ENCODE peak calls at places on chromosomes 3 and 15, in six cellular contexts. One of them, this sample, is unnamed. For H3K9me3, the result is how much of the 10 kb centered on the place peaks cover.

GRCh38 chr15:39127925-39128617 is 452.8 kb upstream of the THBS1 start:
- DNase-seq in spleen: no peak
- DNase-seq in SK-N-SH: no peak
- DNase-seq in heart left ventricle: no peak
- DNase-seq in uterus: no peak
- DNase-seq in stomach: no peak
- DNase-seq in this sample: no peak

GRCh38 chr3:123719785-123720531 is 135.1 kb upstream of the HACD2 start:
- DNase-seq in stomach: no peak
- DNase-seq in SK-N-SH: no peak
- DNase-seq in heart left ventricle: peak
- DNase-seq in spleen: no peak
- DNase-seq in uterus: peak
- DNase-seq in this sample: peak

GRCh38 chr3:188180114-188180513 is 26.2 kb downstream of the LPP start:
- DNase-seq in uterus: no peak
- DNase-seq in spleen: no peak
- DNase-seq in heart left ventricle: no peak
- DNase-seq in SK-N-SH: no peak
- DNase-seq in stomach: no peak
- DNase-seq in this sample: no peak

GRCh38 chr15:66098019-66098363 is 155.6 kb downstream of the MEGF11 start:
- DNase-seq in SK-N-SH: no peak
- DNase-seq in heart left ventricle: no peak
- DNase-seq in uterus: no peak
- DNase-seq in stomach: no peak
- DNase-seq in spleen: no peak
- DNase-seq in this sample: no peak

GRCh38 chr3:86774082-86774691 is 216.8 kb downstream of the VGLL3 start:
- DNase-seq in uterus: no peak
- DNase-seq in spleen: no peak
- DNase-seq in SK-N-SH: no peak
- DNase-seq in heart left ventricle: no peak
- DNase-seq in stomach: no peak
- DNase-seq in this sample: no peak

GRCh38 chr3:189282751-189283150 is 111.0 kb downstream of the TPRG1 start:
- DNase-seq in uterus: no peak
- DNase-seq in spleen: no peak
- DNase-seq in stomach: no peak
- DNase-seq in SK-N-SH: no peak
- DNase-seq in heart left ventricle: no peak
- DNase-seq in this sample: no peak

GRCh38 chr3:122795674-122795969 is 753 bp downstream of the SLC49A4 start:
- DNase-seq in uterus: no peak
- DNase-seq in heart left ventricle: no peak
- DNase-seq in spleen: no peak
- DNase-seq in stomach: no peak
- DNase-seq in SK-N-SH: no peak
- DNase-seq in this sample: no peak

GRCh38 chr3:58241321-58242044 is 3.9 kb downstream of the ABHD6 start:
- DNase-seq in SK-N-SH: no peak
- DNase-seq in stomach: no peak
- DNase-seq in uterus: no peak
- DNase-seq in spleen: no peak
- DNase-seq in heart left ventricle: no peak
- DNase-seq in this sample: no peak

GRCh38 chr3:17707813-17708543 is 34.5 kb downstream of the TBC1D5 start:
- DNase-seq in uterus: no peak
- DNase-seq in heart left ventricle: no peak
- DNase-seq in SK-N-SH: no peak
- DNase-seq in stomach: no peak
- DNase-seq in spleen: no peak
- DNase-seq in this sample: no peak

GRCh38 chr3:69761896-69762789 is 22.9 kb downstream of the MITF start:
- DNase-seq in SK-N-SH: no peak
- DNase-seq in spleen: no peak
- DNase-seq in heart left ventricle: no peak
- DNase-seq in stomach: no peak
- DNase-seq in uterus: no peak
- DNase-seq in this sample: no peak

GRCh38 chr3:30353711-30354467 is 252.5 kb upstream of the TGFBR2 start:
- DNase-seq in heart left ventricle: no peak
- DNase-seq in stomach: no peak
- DNase-seq in spleen: peak
- DNase-seq in uterus: no peak
- DNase-seq in SK-N-SH: no peak
- DNase-seq in this sample: no peak

GRCh38 chr15:50287324-50288116 is 22.0 kb upstream of the HDC start:
- DNase-seq in uterus: no peak
- DNase-seq in stomach: no peak
- DNase-seq in heart left ventricle: no peak
- DNase-seq in SK-N-SH: no peak
- DNase-seq in spleen: no peak
- DNase-seq in this sample: no peak

GRCh38 chr3:61869378-61869777 is 308.0 kb downstream of the PTPRG start:
- DNase-seq in stomach: no peak
- DNase-seq in uterus: no peak
- DNase-seq in heart left ventricle: no peak
- DNase-seq in spleen: no peak
- DNase-seq in SK-N-SH: no peak
- DNase-seq in this sample: no peak

GRCh38 chr3:187798531-187799520 is 53.6 kb upstream of the BCL6 start:
- DNase-seq in stomach: no peak
- DNase-seq in spleen: no peak
- DNase-seq in SK-N-SH: no peak
- DNase-seq in heart left ventricle: no peak
- DNase-seq in uterus: no peak
- DNase-seq in this sample: no peak

GRCh38 chr3:46461971-46462910 is 2.5 kb downstream of the LTF start:
- DNase-seq in heart left ventricle: no peak
- DNase-seq in stomach: no peak
- DNase-seq in SK-N-SH: no peak
- DNase-seq in uterus: no peak
- DNase-seq in spleen: peak
- DNase-seq in this sample: no peak

GRCh38 chr3:16094644-16095272 is 79.7 kb upstream of the GALNT15 start:
- DNase-seq in uterus: no peak
- DNase-seq in spleen: no peak
- DNase-seq in heart left ventricle: no peak
- DNase-seq in SK-N-SH: no peak
- DNase-seq in stomach: no peak
- DNase-seq in this sample: no peak

GRCh38 chr3:130576571-130577266 is 59.7 kb downstream of the COL6A6 start:
- DNase-seq in SK-N-SH: no peak
- DNase-seq in stomach: no peak
- DNase-seq in uterus: no peak
- DNase-seq in spleen: no peak
- DNase-seq in heart left ventricle: no peak
- DNase-seq in this sample: no peak

GRCh38 chr15:74291101-74292071 is 55.3 kb downstream of the CCDC33 start:
- DNase-seq in heart left ventricle: peak
- DNase-seq in uterus: peak
- DNase-seq in SK-N-SH: peak
- DNase-seq in stomach: peak
- DNase-seq in spleen: peak
- DNase-seq in this sample: peak

GRCh38 chr3:138861755-138862333 is 27.1 kb upstream of the PIK3CB start:
- DNase-seq in stomach: no peak
- DNase-seq in uterus: no peak
- DNase-seq in spleen: peak
- DNase-seq in heart left ventricle: no peak
- DNase-seq in SK-N-SH: no peak
- DNase-seq in this sample: no peak

GRCh38 chr3:114178770-114179368 is at the start of gene DRD3:
- DNase-seq in stomach: no peak
- DNase-seq in spleen: no peak
- DNase-seq in SK-N-SH: no peak
- DNase-seq in uterus: no peak
- DNase-seq in heart left ventricle: no peak
- DNase-seq in this sample: no peak

GRCh38 chr3:146345900-146346299 is 95.0 kb upstream of the PLSCR4 start:
- DNase-seq in stomach: no peak
- DNase-seq in uterus: no peak
- DNase-seq in spleen: no peak
- DNase-seq in SK-N-SH: no peak
- DNase-seq in heart left ventricle: no peak
- DNase-seq in this sample: no peak

GRCh38 chr3:105173972-105174371 is 192.7 kb upstream of the ALCAM start:
- DNase-seq in heart left ventricle: no peak
- DNase-seq in SK-N-SH: no peak
- DNase-seq in uterus: no peak
- DNase-seq in spleen: no peak
- DNase-seq in stomach: no peak
- DNase-seq in this sample: no peak

GRCh38 chr3:122415104-122415744 is 638 bp downstream of the WDR5B start:
- DNase-seq in heart left ventricle: no peak
- DNase-seq in SK-N-SH: peak
- DNase-seq in stomach: peak
- DNase-seq in uterus: no peak
- DNase-seq in spleen: no peak
- DNase-seq in this sample: no peak

GRCh38 chr3:36677331-36678007 is 86.9 kb downstream of the DCLK3 start:
- DNase-seq in stomach: no peak
- DNase-seq in spleen: no peak
- DNase-seq in SK-N-SH: no peak
- DNase-seq in heart left ventricle: no peak
- DNase-seq in uterus: no peak
- DNase-seq in this sample: no peak

GRCh38 chr15:74793135-74794028 is 11.5 kb downstream of the CSK start:
- DNase-seq in spleen: peak
- DNase-seq in heart left ventricle: no peak
- DNase-seq in SK-N-SH: no peak
- DNase-seq in stomach: no peak
- DNase-seq in uterus: no peak
- DNase-seq in this sample: peak

GRCh38 chr15:62846131-62846804 is 196.3 kb upstream of the TPM1 start:
- DNase-seq in spleen: no peak
- DNase-seq in uterus: no peak
- DNase-seq in heart left ventricle: no peak
- DNase-seq in stomach: no peak
- DNase-seq in SK-N-SH: no peak
- DNase-seq in this sample: no peak

GRCh38 chr15:55823191-55823670 is 80.3 kb upstream of the PRTG start:
- DNase-seq in uterus: no peak
- DNase-seq in spleen: no peak
- DNase-seq in stomach: no peak
- DNase-seq in SK-N-SH: no peak
- DNase-seq in heart left ventricle: no peak
- DNase-seq in this sample: no peak

GRCh38 chr3:71318459-71318827 is 265.1 kb downstream of the FOXP1 start:
- DNase-seq in spleen: no peak
- DNase-seq in uterus: no peak
- DNase-seq in stomach: no peak
- DNase-seq in SK-N-SH: no peak
- DNase-seq in heart left ventricle: no peak
- DNase-seq in this sample: no peak

GRCh38 chr3:71319771-71320170 is 263.8 kb downstream of the FOXP1 start:
- DNase-seq in stomach: no peak
- DNase-seq in heart left ventricle: no peak
- DNase-seq in SK-N-SH: no peak
- DNase-seq in spleen: no peak
- DNase-seq in uterus: no peak
- DNase-seq in this sample: no peak

GRCh38 chr3:71316378-71316777 is 267.1 kb downstream of the FOXP1 start:
- DNase-seq in spleen: no peak
- DNase-seq in heart left ventricle: no peak
- DNase-seq in SK-N-SH: no peak
- DNase-seq in uterus: no peak
- DNase-seq in stomach: no peak
- DNase-seq in this sample: no peak

GRCh38 chr3:71317140-71317539 is 266.4 kb downstream of the FOXP1 start:
- DNase-seq in stomach: no peak
- DNase-seq in spleen: no peak
- DNase-seq in SK-N-SH: no peak
- DNase-seq in heart left ventricle: no peak
- DNase-seq in uterus: no peak
- DNase-seq in this sample: no peak

GRCh38 chr3:71317749-71318458 is 265.6 kb downstream of the FOXP1 start:
- DNase-seq in spleen: no peak
- DNase-seq in uterus: no peak
- DNase-seq in SK-N-SH: no peak
- DNase-seq in heart left ventricle: no peak
- DNase-seq in stomach: no peak
- DNase-seq in this sample: no peak
- H3K27ac ChIP-seq in spleen: no peak
- H3K27ac ChIP-seq in uterus: peak
- H3K27ac ChIP-seq in SK-N-SH: peak
- H3K27ac ChIP-seq in heart left ventricle: no peak
- H3K27ac ChIP-seq in stomach: no peak
- H3K27ac ChIP-seq in this sample: no peak

DNA sequence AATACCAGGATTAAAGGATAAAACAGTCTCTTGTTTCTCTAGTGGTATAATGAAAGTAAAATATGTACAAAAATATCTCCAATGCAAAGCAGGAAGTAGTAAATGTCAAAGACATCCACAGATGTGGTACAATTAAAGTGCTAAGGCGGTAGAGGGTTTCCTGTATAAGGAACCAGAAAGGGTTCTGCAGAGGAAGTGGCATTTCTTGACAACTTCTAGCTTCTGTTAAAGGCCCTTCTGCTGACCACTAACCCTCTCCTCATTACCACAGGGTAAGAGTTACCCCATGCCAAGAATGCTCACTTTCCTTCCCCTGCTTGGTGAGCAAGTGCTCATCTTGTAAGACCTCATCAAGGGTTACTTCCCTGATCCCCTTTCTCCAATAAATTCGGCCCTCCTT is 883.6 kb upstream of the NR2F2 start:
- DNase-seq in uterus: no peak
- DNase-seq in spleen: no peak
- DNase-seq in SK-N-SH: no peak
- DNase-seq in heart left ventricle: no peak
- DNase-seq in stomach: no peak
- DNase-seq in this sample: no peak
- H3K9me3 ChIP-seq in uterus: under half
- H3K9me3 ChIP-seq in spleen: under half
- H3K9me3 ChIP-seq in SK-N-SH: under half
- H3K9me3 ChIP-seq in heart left ventricle: under half
- H3K9me3 ChIP-seq in stomach: under half
- H3K9me3 ChIP-seq in this sample: under half

GRCh38 chr3:127135241-127136023 is 57.5 kb upstream of the PRR23E start:
- DNase-seq in spleen: no peak
- DNase-seq in heart left ventricle: peak
- DNase-seq in stomach: no peak
- DNase-seq in uterus: peak
- DNase-seq in SK-N-SH: peak
- DNase-seq in this sample: peak
- H3K4me3 ChIP-seq in spleen: no peak
- H3K4me3 ChIP-seq in heart left ventricle: peak
- H3K4me3 ChIP-seq in stomach: peak
- H3K4me3 ChIP-seq in uterus: peak
- H3K4me3 ChIP-seq in SK-N-SH: peak
- H3K4me3 ChIP-seq in this sample: no peak

DNA sequence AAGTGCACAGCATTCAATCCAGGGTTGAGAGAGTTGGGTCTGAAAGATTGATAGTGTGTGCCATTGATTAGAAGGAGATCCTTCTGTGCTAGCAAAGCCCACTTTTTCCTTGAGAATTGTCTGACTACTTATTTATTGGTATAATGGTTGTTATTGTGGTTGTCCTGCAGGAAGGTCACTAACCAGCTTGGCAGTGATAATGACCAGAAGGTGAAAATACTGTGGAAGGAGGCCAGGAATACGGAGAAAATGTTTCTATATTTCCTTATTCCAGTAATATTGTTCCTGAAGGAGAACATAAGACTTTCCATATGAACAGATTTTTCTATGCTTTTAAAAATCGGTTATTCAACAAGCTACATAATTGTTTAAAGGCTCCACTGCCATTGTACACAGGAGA is 115.8 kb upstream of the CTDSPL start:
- DNase-seq in heart left ventricle: no peak
- DNase-seq in SK-N-SH: no peak
- DNase-seq in spleen: no peak
- DNase-seq in uterus: no peak
- DNase-seq in stomach: no peak
- DNase-seq in this sample: no peak
- H3K27ac ChIP-seq in heart left ventricle: peak
- H3K27ac ChIP-seq in SK-N-SH: no peak
- H3K27ac ChIP-seq in spleen: no peak
- H3K27ac ChIP-seq in uterus: no peak
- H3K27ac ChIP-seq in stomach: no peak
- H3K27ac ChIP-seq in this sample: no peak

This sample was measured in right cardiac atrium.